ENCODE peak calls at places on chromosomes 5 and 9, in eight cellular contexts. H, W, E, R, Y, V, D and B are unnamed samples.

GRCh38 chr9:96045811-96046210 is 170.3 kb downstream of the ERCC6L2 start:
- DNase-seq in H (no peak), W (no peak), E (no peak), R (no peak), Y (no peak), V (no peak), D (no peak), B (no peak)

GRCh38 chr5:78604693-78605092 is 43.9 kb downstream of the LHFPL2 start:
- DNase-seq in H (no peak), W (no peak), E (no peak), R (no peak), Y (no peak), V (no peak), D (no peak), B (no peak)

GRCh38 chr5:142078251-142078650 is 30.3 kb upstream of the NDFIP1 start:
- DNase-seq in H (no peak), W (no peak), E (no peak), R (no peak), Y (no peak), V (no peak), D (no peak), B (no peak)

GRCh38 chr9:92245005-92245797 is 48.3 kb downstream of the IARS1 start:
- DNase-seq in H (peak; percentile 87), W (no peak), E (no peak), R (peak; percentile 42), Y (peak; percentile 88), V (peak; percentile 44), D (no peak), B (no peak)

GRCh38 chr5:157390924-157391297 is 69.1 kb upstream of the NIPAL4 start:
- DNase-seq in H (no peak), W (no peak), E (no peak), R (no peak), Y (no peak), V (no peak), D (no peak), B (no peak)

GRCh38 chr9:34566191-34566849 is 23.2 kb downstream of the CNTFR start:
- DNase-seq in H (no peak), W (no peak), E (no peak), R (no peak), Y (no peak), V (no peak), D (no peak), B (no peak)

GRCh38 chr5:81554647-81555046 is 160.7 kb upstream of the ACOT12 start:
- DNase-seq in H (no peak), W (no peak), E (no peak), R (no peak), Y (no peak), V (no peak), D (no peak), B (no peak)

GRCh38 chr5:135631356-135631755 is 52.6 kb upstream of the CXCL14 start:
- DNase-seq in H (no peak), W (no peak), E (no peak), R (no peak), Y (no peak), V (no peak), D (no peak), B (no peak)

GRCh38 chr9:134031783-134032182 is 6.5 kb downstream of the BRD3OS start:
- DNase-seq in H (no peak), W (no peak), E (no peak), R (no peak), Y (no peak), V (no peak), D (peak; percentile 42), B (no peak)

GRCh38 chr5:74632947-74633356 is 7.6 kb downstream of the ENC1 start:
- DNase-seq in H (peak; percentile 61), W (no peak), E (no peak), R (peak; percentile 26), Y (peak; percentile 68), V (peak; percentile 34), D (no peak), B (peak; percentile 69)

GRCh38 chr5:95801532-95801931 is 21.0 kb downstream of the GLRX start:
- DNase-seq in H (no peak), W (no peak), E (no peak), R (no peak), Y (peak; percentile 33), V (no peak), D (no peak), B (no peak)

GRCh38 chr5:83377131-83377865 is 94.2 kb upstream of the VCAN start:
- DNase-seq in H (peak; percentile 56), W (no peak), E (no peak), R (peak; percentile 59), Y (peak; percentile 86), V (peak; percentile 7), D (no peak), B (no peak)

GRCh38 chr9:128494108-128494742 is 10.3 kb upstream of the GLE1 start:
- DNase-seq in H (no peak), W (peak; percentile 18), E (peak; percentile 90), R (no peak), Y (no peak), V (no peak), D (peak; percentile 87), B (peak; percentile 76)

GRCh38 chr5:142639455-142639854 is 46.4 kb downstream of the FGF1 start:
- DNase-seq in H (no peak), W (no peak), E (no peak), R (no peak), Y (no peak), V (no peak), D (no peak), B (no peak)

GRCh38 chr9:72971411-72971810 is 18.6 kb upstream of the ALDH1A1 start:
- DNase-seq in H (no peak), W (no peak), E (no peak), R (no peak), Y (no peak), V (no peak), D (no peak), B (peak; percentile 53)

GRCh38 chr5:16992006-16992405 is 55.9 kb upstream of the MYO10 start:
- DNase-seq in H (peak; percentile 61), W (no peak), E (no peak), R (no peak), Y (peak; percentile 90), V (peak; percentile 43), D (no peak), B (no peak)

GRCh38 chr5:43007911-43008368 is 32.2 kb downstream of the ANXA2R start:
- DNase-seq in H (peak; percentile 87), W (peak; percentile 83), E (peak; percentile 84), R (no peak), Y (peak; percentile 91), V (no peak), D (peak; percentile 79), B (peak; percentile 43)

GRCh38 chr5:36832274-36832673 is 44.3 kb upstream of the NIPBL start:
- DNase-seq in H (no peak), W (no peak), E (no peak), R (no peak), Y (no peak), V (no peak), D (no peak), B (no peak)

GRCh38 chr9:5582835-5583195 is 46.1 kb upstream of the RIC1 start:
- DNase-seq in H (peak; percentile 70), W (no peak), E (no peak), R (peak; percentile 56), Y (peak; percentile 83), V (peak; percentile 34), D (no peak), B (peak; percentile 47)

GRCh38 chr5:147073098-147073497 is 161.7 kb upstream of the STK32A start:
- DNase-seq in H (no peak), W (no peak), E (no peak), R (no peak), Y (no peak), V (no peak), D (no peak), B (no peak)

GRCh38 chr9:19946446-19947109 is 157.7 kb upstream of the SLC24A2 start:
- DNase-seq in H (peak; percentile 23), W (no peak), E (no peak), R (no peak), Y (peak; percentile 55), V (no peak), D (no peak), B (no peak)

GRCh38 chr5:133154274-133155088 is 102.7 kb downstream of the HSPA4 start:
- DNase-seq in H (no peak), W (no peak), E (no peak), R (no peak), Y (no peak), V (no peak), D (no peak), B (no peak)

GRCh38 chr5:71693828-71694427 is 25.1 kb upstream of the CARTPT start:
- DNase-seq in H (peak; percentile 4), W (no peak), E (no peak), R (no peak), Y (no peak), V (no peak), D (no peak), B (no peak)

GRCh38 chr5:151520294-151520693 is 70.8 kb downstream of the FAT2 start:
- DNase-seq in H (no peak), W (no peak), E (peak; percentile 30), R (no peak), Y (no peak), V (no peak), D (no peak), B (no peak)

GRCh38 chr9:10366171-10366779 is 246.5 kb downstream of the PTPRD start:
- DNase-seq in H (peak; percentile 55), W (no peak), E (no peak), R (no peak), Y (peak; percentile 31), V (peak; percentile 4), D (no peak), B (no peak)

GRCh38 chr5:172600571-172600970 is 40.5 kb upstream of the NEURL1B start:
- DNase-seq in H (no peak), W (no peak), E (no peak), R (no peak), Y (no peak), V (no peak), D (peak; percentile 47), B (no peak)

GRCh38 chr5:128021411-128021810 is 62.2 kb upstream of the SLC12A2 start:
- DNase-seq in H (no peak), W (no peak), E (no peak), R (no peak), Y (no peak), V (no peak), D (no peak), B (no peak)